ENCODE peak calls at places on chromosomes 5 and 9, in eight cellular contexts. R, M, G, O, F, H, Q and C are unnamed samples.

GRCh38 chr9:22229069-22229468 is 217.6 kb upstream of the DMRTA1 start:
- DNase-seq in Q (no peak), R (no peak), F (no peak), H (no peak), O (no peak), M (no peak), G (no peak), C (no peak)

GRCh38 chr9:113523421-113524141 is 60.1 kb downstream of the RGS3 start:
- DNase-seq in G (peak), M (peak), Q (no peak), H (peak), F (no peak), O (peak), R (no peak), C (no peak)

GRCh38 chr9:123335227-123335985 is 20.6 kb upstream of the CRB2 start:
- DNase-seq in F (no peak), M (no peak), Q (peak), G (no peak), O (no peak), R (no peak), H (no peak), C (peak)

GRCh38 chr9:74140141-74140540 is 357.0 kb upstream of the RORB start:
- DNase-seq in G (no peak), H (no peak), M (no peak), R (no peak), Q (no peak), F (no peak), O (no peak), C (no peak)

GRCh38 chr9:76519027-76519835 is 60.2 kb downstream of the GCNT1 start:
- DNase-seq in H (no peak), M (no peak), F (no peak), G (no peak), Q (no peak), R (no peak), O (no peak), C (no peak)

GRCh38 chr9:131739192-131739961 is 499 bp downstream of the RAPGEF1 start:
- DNase-seq in M (no peak), R (no peak), Q (peak), F (no peak), H (peak), G (no peak), O (peak), C (peak)

GRCh38 chr9:121929893-121930875 is 162.9 kb downstream of the TTLL11 start:
- DNase-seq in O (no peak), R (no peak), F (peak), M (no peak), G (no peak), Q (no peak), H (no peak), C (peak)

GRCh38 chr9:110671849-110672248 is 3.3 kb downstream of the MUSK start:
- DNase-seq in G (no peak), F (no peak), M (no peak), R (no peak), Q (no peak), O (no peak), H (no peak), C (no peak)

GRCh38 chr5:112338681-112339337 is 80.3 kb downstream of the EPB41L4A start:
- DNase-seq in R (no peak), H (no peak), M (no peak), F (no peak), O (no peak), G (no peak), Q (no peak), C (peak)

GRCh38 chr5:35857606-35858205 is 1.0 kb downstream of the IL7R start:
- DNase-seq in G (no peak), Q (peak), R (no peak), O (no peak), F (no peak), H (no peak), M (no peak), C (peak)

GRCh38 chr5:146409081-146409671 is 38.0 kb upstream of the TCERG1 start:
- DNase-seq in Q (peak), O (no peak), F (no peak), G (no peak), M (no peak), R (no peak), H (no peak), C (peak)

GRCh38 chr9:120567874-120568273 is 12.1 kb downstream of the CDK5RAP2 start:
- DNase-seq in R (no peak), H (no peak), Q (no peak), M (no peak), F (no peak), G (no peak), O (no peak), C (no peak)

GRCh38 chr9:79312686-79313421 is 258.9 kb upstream of the TLE4 start:
- DNase-seq in M (no peak), G (no peak), H (no peak), F (no peak), O (no peak), R (no peak), Q (no peak), C (no peak)

GRCh38 chr9:134678206-134678605 is 36.6 kb downstream of the COL5A1 start:
- DNase-seq in O (no peak), H (no peak), R (no peak), F (no peak), M (no peak), G (no peak), Q (no peak), C (no peak)

GRCh38 chr9:129748249-129748648 is 4.6 kb downstream of the PTGES start:
- DNase-seq in Q (no peak), R (no peak), O (no peak), M (no peak), H (no peak), F (no peak), G (no peak), C (peak)

GRCh38 chr5:179142434-179143198 is 82.4 kb downstream of the ZNF354C start:
- DNase-seq in M (peak), O (no peak), Q (peak), F (no peak), H (no peak), G (no peak), R (no peak), C (peak)

GRCh38 chr5:171365351-171365750 is 22.3 kb upstream of the NPM1 start:
- DNase-seq in F (no peak), O (peak), H (no peak), M (no peak), Q (peak), R (no peak), G (no peak), C (no peak)

GRCh38 chr5:19125956-19126713 is 861.9 kb downstream of the CDH18 start:
- DNase-seq in H (no peak), M (no peak), F (no peak), R (no peak), Q (no peak), G (no peak), O (no peak), C (peak)

GRCh38 chr9:9352877-9353481 is 1259.8 kb downstream of the PTPRD start:
- DNase-seq in O (no peak), Q (peak), F (no peak), G (no peak), M (no peak), H (no peak), R (no peak), C (no peak)

GRCh38 chr5:62354028-62354874 is 48.2 kb downstream of the KIF2A start:
- DNase-seq in F (peak), G (no peak), O (peak), R (no peak), H (no peak), Q (peak), M (no peak), C (peak)

GRCh38 chr5:129852747-129853352 is 51.4 kb upstream of the CHSY3 start:
- DNase-seq in F (peak), R (peak), H (peak), O (peak), M (peak), Q (peak), G (peak), C (peak)

GRCh38 chr5:14850419-14851066 is 21.0 kb downstream of the ANKH start:
- DNase-seq in F (no peak), Q (no peak), O (no peak), H (no peak), M (no peak), G (no peak), R (no peak), C (no peak)

GRCh38 chr9:13274901-13275641 is 4.4 kb downstream of the MPDZ start:
- DNase-seq in H (no peak), R (no peak), G (no peak), M (no peak), O (no peak), Q (peak), F (no peak), C (peak)

GRCh38 chr5:68805427-68805826 is 288.4 kb upstream of the SLC30A5 start:
- DNase-seq in H (no peak), Q (no peak), R (no peak), O (no peak), M (no peak), F (no peak), G (no peak), C (no peak)

GRCh38 chr5:135436856-135437795 is 10.0 kb downstream of the DCANP1 start:
- DNase-seq in Q (no peak), G (no peak), H (no peak), M (no peak), O (no peak), R (no peak), F (no peak), C (peak)

GRCh38 chr5:142869883-142870282 is 99.7 kb downstream of the ARHGAP26 start:
- DNase-seq in F (no peak), O (no peak), M (no peak), G (no peak), H (no peak), Q (peak), R (no peak), C (no peak)